ENCODE peak calls at places on chromosomes 11 and 22, in four cellular contexts. One of them, this sample, is unnamed.

GRCh38 chr11:72875736-72876135 is 61.5 kb downstream of the ATG16L2 start:
- DNase-seq in activated effector memory CD4-positive, alpha-beta T cell treated with anti-CD3 and anti-CD28 coated beads, Interleukin-2, amount 50 U/mL, for 16 hours: no peak
- DNase-seq in cerebellar cortex: no peak
- DNase-seq in anterior cingulate cortex: no peak
- DNase-seq in this sample: no peak

GRCh38 chr22:29314074-29314473 is 1.4 kb downstream of the RASL10A start:
- DNase-seq in activated effector memory CD4-positive, alpha-beta T cell treated with anti-CD3 and anti-CD28 coated beads, Interleukin-2, amount 50 U/mL, for 16 hours: no peak
- DNase-seq in cerebellar cortex: no peak
- DNase-seq in anterior cingulate cortex: no peak
- DNase-seq in this sample: no peak

GRCh38 chr11:335779-336665 is 15.4 kb upstream of the IFITM3 start:
- DNase-seq in activated effector memory CD4-positive, alpha-beta T cell treated with anti-CD3 and anti-CD28 coated beads, Interleukin-2, amount 50 U/mL, for 16 hours: peak; percentile 31
- DNase-seq in cerebellar cortex: no peak
- DNase-seq in anterior cingulate cortex: no peak
- DNase-seq in this sample: no peak

GRCh38 chr22:42673898-42674390 is 24.8 kb upstream of the CYB5R3 start:
- DNase-seq in activated effector memory CD4-positive, alpha-beta T cell treated with anti-CD3 and anti-CD28 coated beads, Interleukin-2, amount 50 U/mL, for 16 hours: no peak
- DNase-seq in cerebellar cortex: no peak
- DNase-seq in anterior cingulate cortex: no peak
- DNase-seq in this sample: no peak

GRCh38 chr11:84290647-84291046 is 1004.5 kb upstream of the CCDC90B start:
- DNase-seq in activated effector memory CD4-positive, alpha-beta T cell treated with anti-CD3 and anti-CD28 coated beads, Interleukin-2, amount 50 U/mL, for 16 hours: no peak
- DNase-seq in cerebellar cortex: no peak
- DNase-seq in anterior cingulate cortex: no peak
- DNase-seq in this sample: no peak

GRCh38 chr11:118917488-118918127 is 8.1 kb downstream of the BCL9L start:
- DNase-seq in activated effector memory CD4-positive, alpha-beta T cell treated with anti-CD3 and anti-CD28 coated beads, Interleukin-2, amount 50 U/mL, for 16 hours: peak; percentile 85
- DNase-seq in cerebellar cortex: peak; percentile 28
- DNase-seq in anterior cingulate cortex: no peak
- DNase-seq in this sample: no peak

GRCh38 chr22:44383652-44384562 is 71.2 kb upstream of the SHISAL1 start:
- DNase-seq in activated effector memory CD4-positive, alpha-beta T cell treated with anti-CD3 and anti-CD28 coated beads, Interleukin-2, amount 50 U/mL, for 16 hours: no peak
- DNase-seq in cerebellar cortex: no peak
- DNase-seq in anterior cingulate cortex: no peak
- DNase-seq in this sample: no peak

GRCh38 chr11:64028398-64029115 is 7.2 kb upstream of the FLRT1 start:
- DNase-seq in activated effector memory CD4-positive, alpha-beta T cell treated with anti-CD3 and anti-CD28 coated beads, Interleukin-2, amount 50 U/mL, for 16 hours: no peak
- DNase-seq in cerebellar cortex: no peak
- DNase-seq in anterior cingulate cortex: peak; percentile 30
- DNase-seq in this sample: no peak

GRCh38 chr11:1271002-1271401 is 38.4 kb downstream of the TOLLIP start:
- DNase-seq in activated effector memory CD4-positive, alpha-beta T cell treated with anti-CD3 and anti-CD28 coated beads, Interleukin-2, amount 50 U/mL, for 16 hours: no peak
- DNase-seq in cerebellar cortex: no peak
- DNase-seq in anterior cingulate cortex: no peak
- DNase-seq in this sample: no peak

GRCh38 chr11:534592-535518 is 521 bp downstream of the HRAS start:
- DNase-seq in activated effector memory CD4-positive, alpha-beta T cell treated with anti-CD3 and anti-CD28 coated beads, Interleukin-2, amount 50 U/mL, for 16 hours: peak; percentile 76
- DNase-seq in cerebellar cortex: no peak
- DNase-seq in anterior cingulate cortex: no peak
- DNase-seq in this sample: no peak

GRCh38 chr22:26443901-26444300 is 14.8 kb downstream of the ASPHD2 start:
- DNase-seq in activated effector memory CD4-positive, alpha-beta T cell treated with anti-CD3 and anti-CD28 coated beads, Interleukin-2, amount 50 U/mL, for 16 hours: no peak
- DNase-seq in cerebellar cortex: peak; percentile 45
- DNase-seq in anterior cingulate cortex: no peak
- DNase-seq in this sample: peak; percentile 42

GRCh38 chr22:46003271-46004091 is 26.5 kb upstream of the WNT7B start:
- DNase-seq in activated effector memory CD4-positive, alpha-beta T cell treated with anti-CD3 and anti-CD28 coated beads, Interleukin-2, amount 50 U/mL, for 16 hours: no peak
- DNase-seq in cerebellar cortex: no peak
- DNase-seq in anterior cingulate cortex: no peak
- DNase-seq in this sample: no peak

GRCh38 chr11:14974723-14975587 is 2.8 kb upstream of the CALCA start:
- DNase-seq in activated effector memory CD4-positive, alpha-beta T cell treated with anti-CD3 and anti-CD28 coated beads, Interleukin-2, amount 50 U/mL, for 16 hours: peak; percentile 82
- DNase-seq in cerebellar cortex: peak; percentile 37
- DNase-seq in anterior cingulate cortex: no peak
- DNase-seq in this sample: peak; percentile 29

GRCh38 chr11:44618561-44619425 is 53.3 kb downstream of the CD82 start:
- DNase-seq in activated effector memory CD4-positive, alpha-beta T cell treated with anti-CD3 and anti-CD28 coated beads, Interleukin-2, amount 50 U/mL, for 16 hours: peak; percentile 58
- DNase-seq in cerebellar cortex: no peak
- DNase-seq in anterior cingulate cortex: no peak
- DNase-seq in this sample: no peak

GRCh38 chr22:46025225-46025972 is 48.4 kb upstream of the WNT7B start:
- DNase-seq in activated effector memory CD4-positive, alpha-beta T cell treated with anti-CD3 and anti-CD28 coated beads, Interleukin-2, amount 50 U/mL, for 16 hours: peak; percentile 28
- DNase-seq in cerebellar cortex: no peak
- DNase-seq in anterior cingulate cortex: no peak
- DNase-seq in this sample: no peak